ENCODE peak calls at places on chromosomes 6 and 20, in eight cellular contexts. One of them, this sample, is unnamed.

GRCh38 chr20:10613911-10614310 is 59.9 kb downstream of the JAG1 start:
- DNase-seq in tibial artery: no peak
- DNase-seq in cardiac muscle cell: no peak
- DNase-seq in heart right ventricle: no peak
- DNase-seq in OCI-LY7: no peak
- DNase-seq in psoas muscle: no peak
- DNase-seq in left lung: no peak
- DNase-seq in esophagus squamous epithelium: no peak
- DNase-seq in this sample: no peak

GRCh38 chr6:116444991-116445566 is 16.1 kb upstream of the CALHM6 start:
- DNase-seq in tibial artery: no peak
- DNase-seq in cardiac muscle cell: no peak
- DNase-seq in heart right ventricle: no peak
- DNase-seq in OCI-LY7: no peak
- DNase-seq in psoas muscle: no peak
- DNase-seq in left lung: no peak
- DNase-seq in esophagus squamous epithelium: no peak
- DNase-seq in this sample: no peak

GRCh38 chr6:33683051-33683571 is 28.4 kb downstream of the UQCC2 start:
- DNase-seq in tibial artery: no peak
- DNase-seq in cardiac muscle cell: no peak
- DNase-seq in heart right ventricle: no peak
- DNase-seq in OCI-LY7: no peak
- DNase-seq in psoas muscle: no peak
- DNase-seq in left lung: peak; percentile 67
- DNase-seq in esophagus squamous epithelium: no peak
- DNase-seq in this sample: no peak

GRCh38 chr6:14984454-14984853 is 261.4 kb upstream of the JARID2 start:
- DNase-seq in tibial artery: no peak
- DNase-seq in cardiac muscle cell: peak; percentile 77
- DNase-seq in heart right ventricle: no peak
- DNase-seq in OCI-LY7: no peak
- DNase-seq in psoas muscle: no peak
- DNase-seq in left lung: no peak
- DNase-seq in esophagus squamous epithelium: no peak
- DNase-seq in this sample: no peak

GRCh38 chr6:19024737-19025136 is 637.6 kb downstream of the RNF144B start:
- DNase-seq in tibial artery: no peak
- DNase-seq in cardiac muscle cell: peak; percentile 54
- DNase-seq in heart right ventricle: no peak
- DNase-seq in OCI-LY7: peak; percentile 41
- DNase-seq in psoas muscle: no peak
- DNase-seq in left lung: no peak
- DNase-seq in esophagus squamous epithelium: no peak
- DNase-seq in this sample: peak; percentile 79

GRCh38 chr6:29081312-29081711 is 5.8 kb downstream of the OR2B3 start:
- DNase-seq in tibial artery: no peak
- DNase-seq in cardiac muscle cell: no peak
- DNase-seq in heart right ventricle: no peak
- DNase-seq in OCI-LY7: no peak
- DNase-seq in psoas muscle: no peak
- DNase-seq in left lung: no peak
- DNase-seq in esophagus squamous epithelium: no peak
- DNase-seq in this sample: no peak

GRCh38 chr6:3455121-3455489 is 1.7 kb downstream of the SLC22A23 start:
- DNase-seq in tibial artery: no peak
- DNase-seq in cardiac muscle cell: no peak
- DNase-seq in heart right ventricle: no peak
- DNase-seq in OCI-LY7: no peak
- DNase-seq in psoas muscle: no peak
- DNase-seq in left lung: no peak
- DNase-seq in esophagus squamous epithelium: no peak
- DNase-seq in this sample: peak; percentile 60

GRCh38 chr6:141212296-141212695 is 920.4 kb upstream of the GJE1 start:
- DNase-seq in tibial artery: no peak
- DNase-seq in cardiac muscle cell: no peak
- DNase-seq in heart right ventricle: no peak
- DNase-seq in OCI-LY7: no peak
- DNase-seq in psoas muscle: no peak
- DNase-seq in left lung: no peak
- DNase-seq in esophagus squamous epithelium: no peak
- DNase-seq in this sample: no peak

GRCh38 chr6:34491091-34491430 is 25.2 kb downstream of the PACSIN1 start:
- DNase-seq in tibial artery: peak; percentile 25
- DNase-seq in cardiac muscle cell: peak; percentile 61
- DNase-seq in heart right ventricle: no peak
- DNase-seq in OCI-LY7: no peak
- DNase-seq in psoas muscle: no peak
- DNase-seq in left lung: no peak
- DNase-seq in esophagus squamous epithelium: no peak
- DNase-seq in this sample: peak; percentile 63

GRCh38 chr6:89797317-89797716 is 22.3 kb downstream of the MDN1 start:
- DNase-seq in tibial artery: no peak
- DNase-seq in cardiac muscle cell: peak; percentile 94
- DNase-seq in heart right ventricle: no peak
- DNase-seq in OCI-LY7: no peak
- DNase-seq in psoas muscle: no peak
- DNase-seq in left lung: no peak
- DNase-seq in esophagus squamous epithelium: no peak
- DNase-seq in this sample: no peak

GRCh38 chr6:154276810-154277577 is 79.6 kb downstream of the IPCEF1 start:
- DNase-seq in tibial artery: no peak
- DNase-seq in cardiac muscle cell: peak; percentile 63
- DNase-seq in heart right ventricle: no peak
- DNase-seq in OCI-LY7: peak; percentile 43
- DNase-seq in psoas muscle: no peak
- DNase-seq in left lung: no peak
- DNase-seq in esophagus squamous epithelium: no peak
- DNase-seq in this sample: no peak

GRCh38 chr20:17281478-17281877 is 54.6 kb downstream of the PCSK2 start:
- DNase-seq in tibial artery: no peak
- DNase-seq in cardiac muscle cell: no peak
- DNase-seq in heart right ventricle: no peak
- DNase-seq in OCI-LY7: peak; percentile 34
- DNase-seq in psoas muscle: no peak
- DNase-seq in left lung: no peak
- DNase-seq in esophagus squamous epithelium: no peak
- DNase-seq in this sample: peak; percentile 90

GRCh38 chr20:51729771-51730170 is 38.4 kb downstream of the ATP9A start:
- DNase-seq in tibial artery: no peak
- DNase-seq in cardiac muscle cell: no peak
- DNase-seq in heart right ventricle: no peak
- DNase-seq in OCI-LY7: no peak
- DNase-seq in psoas muscle: no peak
- DNase-seq in left lung: no peak
- DNase-seq in esophagus squamous epithelium: no peak
- DNase-seq in this sample: no peak

GRCh38 chr20:58233881-58234528 is 5.6 kb upstream of the ANKRD60 start:
- DNase-seq in tibial artery: no peak
- DNase-seq in cardiac muscle cell: peak; percentile 18
- DNase-seq in heart right ventricle: peak; percentile 30
- DNase-seq in OCI-LY7: peak; percentile 28
- DNase-seq in psoas muscle: no peak
- DNase-seq in left lung: no peak
- DNase-seq in esophagus squamous epithelium: no peak
- DNase-seq in this sample: peak; percentile 95

GRCh38 chr6:158219229-158219628 is 51.1 kb downstream of the GTF2H5 start:
- DNase-seq in tibial artery: no peak
- DNase-seq in cardiac muscle cell: peak; percentile 95
- DNase-seq in heart right ventricle: no peak
- DNase-seq in OCI-LY7: no peak
- DNase-seq in psoas muscle: no peak
- DNase-seq in left lung: no peak
- DNase-seq in esophagus squamous epithelium: no peak
- DNase-seq in this sample: no peak

GRCh38 chr6:79421707-79422484 is 115.3 kb downstream of the LCA5 start:
- DNase-seq in tibial artery: no peak
- DNase-seq in cardiac muscle cell: peak; percentile 96
- DNase-seq in heart right ventricle: no peak
- DNase-seq in OCI-LY7: no peak
- DNase-seq in psoas muscle: no peak
- DNase-seq in left lung: no peak
- DNase-seq in esophagus squamous epithelium: no peak
- DNase-seq in this sample: no peak

GRCh38 chr6:167659016-167659415 is 167.7 kb upstream of the AFDN start:
- DNase-seq in tibial artery: no peak
- DNase-seq in cardiac muscle cell: no peak
- DNase-seq in heart right ventricle: no peak
- DNase-seq in OCI-LY7: no peak
- DNase-seq in psoas muscle: no peak
- DNase-seq in left lung: no peak
- DNase-seq in esophagus squamous epithelium: no peak
- DNase-seq in this sample: no peak

GRCh38 chr6:11232968-11233626 is 629 bp upstream of the NEDD9 start:
- DNase-seq in tibial artery: no peak
- DNase-seq in cardiac muscle cell: no peak
- DNase-seq in heart right ventricle: no peak
- DNase-seq in OCI-LY7: no peak
- DNase-seq in psoas muscle: no peak
- DNase-seq in left lung: no peak
- DNase-seq in esophagus squamous epithelium: no peak
- DNase-seq in this sample: peak; percentile 70

GRCh38 chr6:2221724-2222274 is 23.6 kb downstream of the GMDS start:
- DNase-seq in tibial artery: no peak
- DNase-seq in cardiac muscle cell: no peak
- DNase-seq in heart right ventricle: no peak
- DNase-seq in OCI-LY7: no peak
- DNase-seq in psoas muscle: no peak
- DNase-seq in left lung: no peak
- DNase-seq in esophagus squamous epithelium: no peak
- DNase-seq in this sample: no peak

DNA sequence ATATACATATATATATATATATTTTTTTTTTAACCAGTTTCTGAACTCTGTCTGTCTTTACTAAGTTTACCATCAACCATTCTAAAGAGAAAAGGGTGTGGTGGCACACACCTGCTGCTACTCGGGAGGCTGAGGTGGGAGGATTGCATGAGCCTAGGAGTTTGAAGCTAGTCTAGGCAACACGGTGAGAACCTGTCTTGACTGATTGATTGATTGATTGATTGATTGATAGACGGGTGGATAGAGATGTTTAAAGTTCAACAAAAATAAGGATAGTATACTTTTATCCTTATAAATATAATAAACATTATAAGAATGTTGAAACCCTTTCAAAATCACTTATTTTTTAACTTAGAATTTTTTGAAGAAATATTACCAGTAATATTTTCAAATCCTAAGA is 30.2 kb downstream of the CEP57L1 start:
- DNase-seq in tibial artery: no peak
- DNase-seq in cardiac muscle cell: no peak
- DNase-seq in heart right ventricle: no peak
- DNase-seq in OCI-LY7: no peak
- DNase-seq in psoas muscle: no peak
- DNase-seq in left lung: no peak
- DNase-seq in esophagus squamous epithelium: no peak
- DNase-seq in this sample: no peak
- TF ChIP-seq CTCF in tibial artery: no peak
- TF ChIP-seq CTCF in cardiac muscle cell: no peak
- TF ChIP-seq CTCF in heart right ventricle: no peak
- TF ChIP-seq CTCF in OCI-LY7: no peak
- TF ChIP-seq CTCF in psoas muscle: no peak
- TF ChIP-seq CTCF in left lung: no peak
- TF ChIP-seq CTCF in esophagus squamous epithelium: no peak
- TF ChIP-seq CTCF in this sample: no peak

GRCh38 chr20:48760403-48760889 is 67.4 kb downstream of the PREX1 start:
- DNase-seq in tibial artery: no peak
- DNase-seq in cardiac muscle cell: peak; percentile 47
- DNase-seq in heart right ventricle: no peak
- DNase-seq in OCI-LY7: peak; percentile 77
- DNase-seq in psoas muscle: no peak
- DNase-seq in left lung: no peak
- DNase-seq in esophagus squamous epithelium: no peak
- DNase-seq in this sample: no peak
- H3K4me3 ChIP-seq in tibial artery: no peak overlapping the region
- H3K4me3 ChIP-seq in cardiac muscle cell: no peak overlapping the region
- H3K4me3 ChIP-seq in heart right ventricle: no peak overlapping the region
- H3K4me3 ChIP-seq in OCI-LY7: peak overlapping the region; percentile 33
- H3K4me3 ChIP-seq in psoas muscle: no peak overlapping the region
- H3K4me3 ChIP-seq in left lung: no peak overlapping the region
- H3K4me3 ChIP-seq in esophagus squamous epithelium: no peak overlapping the region
- H3K4me3 ChIP-seq in this sample: no peak overlapping the region

GRCh38 chr20:19940945-19941590 is 76.1 kb upstream of the NAA20 start:
- DNase-seq in tibial artery: no peak
- DNase-seq in cardiac muscle cell: no peak
- DNase-seq in heart right ventricle: no peak
- DNase-seq in OCI-LY7: no peak
- DNase-seq in psoas muscle: no peak
- DNase-seq in left lung: no peak
- DNase-seq in esophagus squamous epithelium: no peak
- DNase-seq in this sample: no peak

GRCh38 chr20:19937651-19938420 is 79.3 kb upstream of the NAA20 start:
- DNase-seq in tibial artery: no peak
- DNase-seq in cardiac muscle cell: no peak
- DNase-seq in heart right ventricle: no peak
- DNase-seq in OCI-LY7: no peak
- DNase-seq in psoas muscle: no peak
- DNase-seq in left lung: no peak
- DNase-seq in esophagus squamous epithelium: no peak
- DNase-seq in this sample: no peak

GRCh38 chr20:19936801-19937583 is 80.2 kb upstream of the NAA20 start:
- DNase-seq in tibial artery: no peak
- DNase-seq in cardiac muscle cell: no peak
- DNase-seq in heart right ventricle: peak; percentile 59
- DNase-seq in OCI-LY7: no peak
- DNase-seq in psoas muscle: peak; percentile 61
- DNase-seq in left lung: peak; percentile 87
- DNase-seq in esophagus squamous epithelium: no peak
- DNase-seq in this sample: no peak

GRCh38 chr20:19935842-19936241 is 81.3 kb upstream of the NAA20 start:
- DNase-seq in tibial artery: no peak
- DNase-seq in cardiac muscle cell: no peak
- DNase-seq in heart right ventricle: no peak
- DNase-seq in OCI-LY7: no peak
- DNase-seq in psoas muscle: no peak
- DNase-seq in left lung: no peak
- DNase-seq in esophagus squamous epithelium: no peak
- DNase-seq in this sample: no peak

DNA sequence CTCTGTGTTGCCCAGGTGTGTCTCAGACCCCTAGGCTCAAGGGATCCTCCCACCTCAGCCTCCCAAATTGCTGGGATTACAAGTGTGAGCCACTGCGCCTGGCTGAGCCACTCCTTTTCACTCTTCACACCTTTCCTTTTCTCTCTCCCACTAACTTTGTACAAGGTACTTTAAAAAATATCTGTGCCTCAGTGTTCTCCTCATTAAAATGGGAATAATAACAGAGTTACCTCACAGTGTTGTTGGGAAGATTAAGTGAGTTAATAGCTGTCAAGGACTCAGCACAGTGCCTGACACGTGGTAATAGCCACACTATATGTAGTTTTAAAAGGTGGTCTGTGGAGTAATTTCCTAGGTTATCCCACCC is 78.8 kb upstream of the NAA20 start:
- DNase-seq in tibial artery: no peak
- DNase-seq in cardiac muscle cell: no peak
- DNase-seq in heart right ventricle: no peak
- DNase-seq in OCI-LY7: no peak
- DNase-seq in psoas muscle: no peak
- DNase-seq in left lung: no peak
- DNase-seq in esophagus squamous epithelium: no peak
- DNase-seq in this sample: no peak
- H3K4me1 ChIP-seq in tibial artery: no peaks in the 10 kb centered on the region
- H3K4me1 ChIP-seq in cardiac muscle cell: peaks cover 24% of the 10 kb centered on the region
- H3K4me1 ChIP-seq in heart right ventricle: peaks cover 94% of the 10 kb centered on the region
- H3K4me1 ChIP-seq in OCI-LY7: no peaks in the 10 kb centered on the region
- H3K4me1 ChIP-seq in psoas muscle: peaks cover 46% of the 10 kb centered on the region
- H3K4me1 ChIP-seq in left lung: peaks cover 7% of the 10 kb centered on the region
- H3K4me1 ChIP-seq in esophagus squamous epithelium: peaks cover 23% of the 10 kb centered on the region
- H3K4me1 ChIP-seq in this sample: peaks cover 5% of the 10 kb centered on the region

GRCh38 chr20:45097485-45098095 is 3.3 kb downstream of the KCNS1 start:
- DNase-seq in tibial artery: no peak
- DNase-seq in cardiac muscle cell: peak; percentile 64
- DNase-seq in heart right ventricle: no peak
- DNase-seq in OCI-LY7: no peak
- DNase-seq in psoas muscle: no peak
- DNase-seq in left lung: peak; percentile 85
- DNase-seq in esophagus squamous epithelium: no peak
- DNase-seq in this sample: no peak
- TF ChIP-seq CTCF in tibial artery: no peak
- TF ChIP-seq CTCF in cardiac muscle cell: peak; percentile 38
- TF ChIP-seq CTCF in heart right ventricle: no peak
- TF ChIP-seq CTCF in OCI-LY7: no peak
- TF ChIP-seq CTCF in psoas muscle: peak; percentile 20
- TF ChIP-seq CTCF in left lung: peak; percentile 35
- TF ChIP-seq CTCF in esophagus squamous epithelium: peak; percentile 42
- TF ChIP-seq CTCF in this sample: no peak

This sample was measured in endodermal cell.